ENCODE peak calls at places on chromosome 1, in five cellular contexts. W, A, R, I and Y are unnamed samples.

GRCh38 chr1:31189696-31190674 is 49.7 kb downstream of the NKAIN1 start:
- DNase-seq in W (no peak), R (no peak), I (no peak), A (no peak), Y (no peak)

GRCh38 chr1:161420763-161421455 is 53.2 kb upstream of the CFAP126 start:
- DNase-seq in W (no peak), I (no peak), A (no peak), R (no peak), Y (no peak)

GRCh38 chr1:218847966-218848365 is 325.7 kb upstream of the LYPLAL1 start:
- DNase-seq in W (no peak), I (no peak), A (no peak), R (no peak), Y (no peak)

GRCh38 chr1:163410073-163410522 is 88.3 kb downstream of the NUF2 start:
- DNase-seq in W (no peak), I (no peak), A (peak; percentile 60), R (no peak), Y (no peak)

GRCh38 chr1:37622131-37622530 is 12.6 kb downstream of the RSPO1 start:
- DNase-seq in W (no peak), R (no peak), A (no peak), I (no peak), Y (no peak)

GRCh38 chr1:55047611-55048010 is 8.3 kb downstream of the PCSK9 start:
- DNase-seq in R (no peak), A (no peak), I (no peak), W (no peak), Y (no peak)

GRCh38 chr1:6103111-6103853 is 57.6 kb downstream of the KCNAB2 start:
- DNase-seq in R (no peak), I (no peak), W (peak; percentile 9), A (no peak), Y (no peak)

GRCh38 chr1:83698644-83699043 is 300.3 kb downstream of the TTLL7 start:
- DNase-seq in I (no peak), R (no peak), A (no peak), W (no peak), Y (no peak)

GRCh38 chr1:116540088-116540487 is 30.7 kb downstream of the CD58 start:
- DNase-seq in W (no peak), A (no peak), R (no peak), I (no peak), Y (no peak)

GRCh38 chr1:96352733-96353132 is 368.9 kb upstream of the PTBP2 start:
- DNase-seq in I (no peak), R (no peak), W (no peak), A (no peak), Y (no peak)

GRCh38 chr1:6248798-6249731 is 5.1 kb downstream of the HES3 start:
- DNase-seq in W (peak; percentile 53), I (no peak), A (peak; percentile 46), R (no peak), Y (no peak)

GRCh38 chr1:91669584-91670350 is 169.1 kb downstream of the CDC7 start:
- DNase-seq in R (no peak), W (no peak), A (no peak), I (no peak), Y (no peak)